ENCODE peak calls at places on chromosomes 5 and 9, in nine cellular contexts. P is heart right ventricle, M is spleen, T is foreskin fibroblast, Q is tibial nerve, D is dorsolateral prefrontal cortex, Z is AG10803, C is choroid plexus epithelial cell, A is lung. H is an unnamed sample.

GRCh38 chr5:120532835-120533234 is 68.7 kb downstream of the PRR16 start:
- DNase-seq in P (no peak), Z (no peak), C (no peak), Q (no peak), M (no peak), A (no peak), D (no peak), T (no peak), H (peak; percentile 15)

GRCh38 chr9:111833941-111834340 is 39.2 kb upstream of the SHOC1 start:
- DNase-seq in Q (no peak), T (no peak), Z (peak; percentile 45), D (no peak), A (no peak), C (peak; percentile 88), P (no peak), M (no peak), H (no peak)

GRCh38 chr5:96200611-96201010 is 232.4 kb downstream of the PCSK1 start:
- DNase-seq in T (no peak), C (no peak), Z (no peak), D (no peak), Q (no peak), P (no peak), A (no peak), M (no peak), H (no peak)

GRCh38 chr5:172107606-172108005 is 80.4 kb downstream of the STK10 start:
- DNase-seq in A (no peak), P (no peak), C (peak; percentile 89), M (peak; percentile 48), Q (no peak), T (peak; percentile 74), Z (peak; percentile 91), D (no peak), H (no peak)

GRCh38 chr5:94481059-94481458 is 137.3 kb downstream of the KIAA0825 start:
- DNase-seq in Q (no peak), M (no peak), T (no peak), P (no peak), D (no peak), Z (no peak), A (no peak), C (no peak), H (no peak)

GRCh38 chr9:12963537-12963936 is 188.7 kb downstream of the LURAP1L start:
- DNase-seq in A (no peak), Q (no peak), D (no peak), T (no peak), M (no peak), Z (no peak), C (no peak), P (no peak), H (no peak)

GRCh38 chr5:8081179-8081578 is 212.2 kb downstream of the MTRR start:
- DNase-seq in D (no peak), P (no peak), T (no peak), C (no peak), A (no peak), M (no peak), Q (no peak), Z (no peak), H (no peak)

GRCh38 chr9:11275158-11275695 is 662.4 kb upstream of the PTPRD start:
- DNase-seq in M (no peak), Q (no peak), P (no peak), C (no peak), D (no peak), A (no peak), T (no peak), Z (no peak), H (no peak)

GRCh38 chr5:176700239-176700847 is 53.1 kb downstream of the TSPAN17 start:
- DNase-seq in M (no peak), P (no peak), T (no peak), C (peak; percentile 22), Z (no peak), Q (no peak), A (no peak), D (peak; percentile 69), H (peak; percentile 16)

GRCh38 chr9:76394896-76395244 is 644 bp upstream of the RFK start:
- DNase-seq in T (no peak), A (peak; percentile 58), Q (peak; percentile 38), P (peak; percentile 54), Z (no peak), C (no peak), M (no peak), D (peak; percentile 54), H (no peak)

GRCh38 chr5:6535594-6535993 is 86.9 kb downstream of the UBE2QL1 start:
- DNase-seq in A (no peak), P (no peak), Z (no peak), Q (no peak), C (no peak), M (no peak), T (no peak), D (no peak), H (no peak)

GRCh38 chr9:99451121-99451606 is 229.1 kb downstream of the SEC61B start:
- DNase-seq in A (peak; percentile 38), P (peak; percentile 67), C (peak; percentile 53), D (peak; percentile 48), M (no peak), Q (no peak), Z (peak; percentile 70), T (no peak), H (no peak)

GRCh38 chr9:127058645-127059021 is 63.8 kb downstream of the ANGPTL2 start:
- DNase-seq in M (no peak), T (peak; percentile 29), C (no peak), Z (no peak), D (no peak), P (no peak), Q (no peak), A (no peak), H (no peak)

GRCh38 chr5:133723126-133723525 is 110.8 kb upstream of the FSTL4 start:
- DNase-seq in M (no peak), Q (no peak), C (no peak), Z (no peak), A (no peak), T (no peak), P (no peak), D (no peak), H (no peak)

GRCh38 chr9:113464286-113464660 is 746 bp downstream of the RGS3 start:
- DNase-seq in M (no peak), A (no peak), T (no peak), D (no peak), Z (no peak), C (no peak), P (no peak), Q (no peak), H (no peak)

GRCh38 chr5:153350192-153350883 is 140.1 kb upstream of the GRIA1 start:
- DNase-seq in D (no peak), A (no peak), Q (no peak), C (no peak), M (no peak), Z (no peak), T (no peak), P (no peak), H (no peak)

GRCh38 chr9:135898634-135899407 is 8.5 kb downstream of the CAMSAP1 start:
- DNase-seq in A (no peak), Q (no peak), D (no peak), P (no peak), T (peak; percentile 84), M (peak; percentile 30), C (no peak), Z (peak; percentile 94), H (no peak)

GRCh38 chr9:126132751-126133150 is 193.9 kb upstream of the MVB12B start:
- DNase-seq in A (no peak), T (no peak), Z (no peak), M (no peak), C (no peak), P (no peak), Q (peak; percentile 0), D (no peak), H (no peak)

GRCh38 chr5:147935032-147935431 is 28.7 kb upstream of the C5orf46 start:
- DNase-seq in A (no peak), D (no peak), Z (peak; percentile 26), C (peak; percentile 69), P (no peak), Q (peak; percentile 34), M (no peak), T (no peak), H (no peak)
- TF ChIP-seq CTCF in A (peak; percentile 29), D (peak; percentile 44), Z (peak; percentile 34), C (peak; percentile 51), P (peak; percentile 54), Q (peak; percentile 32), M (no peak), T (no peak), H (peak; percentile 73)

GRCh38 chr5:156681276-156681675 is 168.8 kb upstream of the PPP1R2B start:
- DNase-seq in M (no peak), A (no peak), D (no peak), Z (peak; percentile 66), Q (no peak), C (no peak), P (no peak), T (no peak), H (no peak)
- TF ChIP-seq CTCF in M (no peak), A (no peak), D (no peak), Z (no peak), Q (no peak), C (no peak), P (no peak), T (no peak), H (no peak)

GRCh38 chr9:2857564-2858198 is 13.8 kb upstream of the PUM3 start:
- DNase-seq in Q (peak; percentile 89), D (peak; percentile 56), C (peak; percentile 84), M (no peak), T (peak; percentile 63), A (peak; percentile 74), P (peak; percentile 55), Z (peak; percentile 76), H (peak; percentile 80)
- TF ChIP-seq CTCF in Q (peak; percentile 80), D (peak; percentile 81), C (peak; percentile 94), M (peak; percentile 85), T (peak; percentile 75), A (peak; percentile 75), P (peak; percentile 81), Z (peak; percentile 94), H (peak; percentile 92)

GRCh38 chr9:97567894-97568202 is 65.3 kb downstream of the TSTD2 start:
- DNase-seq in P (no peak), T (no peak), Q (no peak), C (no peak), Z (no peak), M (no peak), A (no peak), D (no peak), H (no peak)

GRCh38 chr9:97567182-97567893 is 65.8 kb downstream of the TSTD2 start:
- DNase-seq in P (no peak), M (peak; percentile 48), Z (no peak), C (no peak), A (no peak), T (no peak), Q (no peak), D (no peak), H (no peak)

GRCh38 chr9:97564291-97565175 is 63.1 kb downstream of the TMOD1 start:
- DNase-seq in D (no peak), Q (peak; percentile 77), P (peak; percentile 33), Z (peak; percentile 45), C (peak; percentile 57), A (no peak), M (peak; percentile 42), T (peak; percentile 49), H (no peak)

GRCh38 chr9:97563458-97564135 is 62.1 kb downstream of the TMOD1 start:
- DNase-seq in P (no peak), A (no peak), Q (no peak), M (peak; percentile 36), C (no peak), T (no peak), Z (no peak), D (no peak), H (no peak)

DNA sequence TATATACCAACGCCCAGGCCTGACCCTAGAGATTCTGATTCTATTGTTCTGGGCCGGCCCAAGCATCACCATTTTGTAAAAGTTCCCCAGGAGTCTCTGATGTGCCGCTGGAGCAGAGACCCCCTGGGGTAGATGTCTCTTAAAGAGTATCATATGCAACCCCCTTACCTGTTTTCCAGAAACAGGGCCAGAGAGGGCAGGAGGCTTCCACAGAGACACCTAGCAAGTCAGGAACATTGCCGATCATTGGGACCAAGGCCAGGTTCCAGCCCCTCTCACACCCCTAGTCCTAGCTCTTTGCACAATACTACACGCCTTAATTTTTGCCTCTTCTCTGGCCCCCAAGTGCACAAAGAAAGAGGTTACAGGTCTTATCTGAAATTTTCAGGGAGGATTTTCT is 63.8 kb downstream of the TMOD1 start:
- DNase-seq in C (no peak), M (peak; percentile 8), Q (no peak), Z (no peak), P (no peak), D (no peak), T (no peak), A (no peak), H (no peak)
- TF ChIP-seq CTCF in C (no peak), M (no peak), Q (no peak), Z (no peak), P (no peak), D (no peak), T (no peak), A (no peak), H (no peak)

H was measured in neural crest cell.